ENCODE peak calls at places on chromosomes 11 and 22, in six cellular contexts. P is NB4, X is testis, N is HCT116, Q is vagina, L is heart left ventricle. J is an unnamed sample.

GRCh38 chr11:13669544-13670488 is 1.3 kb downstream of the FAR1 start:
- DNase-seq in P (peak), X (no peak), N (no peak), Q (no peak), L (no peak), J (peak)

GRCh38 chr11:33987975-33988580 is 63.5 kb upstream of the CAPRIN1 start:
- DNase-seq in P (peak), X (peak), N (peak), Q (no peak), L (peak), J (peak)

GRCh38 chr11:126083829-126084607 is 21.4 kb upstream of the CDON start:
- DNase-seq in P (no peak), X (no peak), N (no peak), Q (no peak), L (no peak), J (no peak)

GRCh38 chr22:39545310-39546063 is 12.9 kb upstream of the RPS19BP1 start:
- DNase-seq in P (peak), X (peak), N (no peak), Q (no peak), L (no peak), J (peak)

GRCh38 chr11:62458212-62459002 is 39.6 kb downstream of the SCGB1A1 start:
- DNase-seq in P (no peak), X (no peak), N (no peak), Q (no peak), L (peak), J (peak)

GRCh38 chr11:113989381-113989780 is 14.5 kb downstream of the HTR3A start:
- DNase-seq in P (no peak), X (no peak), N (no peak), Q (no peak), L (no peak), J (no peak)

GRCh38 chr11:85685820-85686459 is at the start of gene CCDC89:
- DNase-seq in P (no peak), X (peak), N (no peak), Q (no peak), L (peak), J (no peak)

GRCh38 chr11:1880746-1881441 is 10.8 kb downstream of the PRR33 start:
- DNase-seq in P (peak), X (no peak), N (no peak), Q (no peak), L (no peak), J (no peak)

GRCh38 chr11:8206251-8207079 is 37.6 kb upstream of the RIC3 start:
- DNase-seq in P (peak), X (peak), N (no peak), Q (no peak), L (peak), J (peak)

GRCh38 chr22:22800716-22801115 is 86.9 kb upstream of the IGLL5 start:
- DNase-seq in P (no peak), X (no peak), N (no peak), Q (no peak), L (no peak), J (no peak)

GRCh38 chr11:103878646-103879045 is 157.8 kb upstream of the DDI1 start:
- DNase-seq in P (peak), X (no peak), N (no peak), Q (no peak), L (no peak), J (no peak)

GRCh38 chr11:13297917-13298356 is 20.3 kb downstream of the BMAL1 start:
- DNase-seq in P (peak), X (no peak), N (no peak), Q (no peak), L (no peak), J (no peak)

GRCh38 chr11:14012836-14013235 is 50.3 kb downstream of the SPON1 start:
- DNase-seq in P (no peak), X (no peak), N (no peak), Q (no peak), L (no peak), J (no peak)

GRCh38 chr11:17477084-17477333 is 364 bp upstream of the ABCC8 start:
- DNase-seq in P (no peak), X (no peak), N (no peak), Q (no peak), L (no peak), J (no peak)

GRCh38 chr11:3046190-3046589 is 11.0 kb downstream of the CARS1 start:
- DNase-seq in P (no peak), X (no peak), N (no peak), Q (no peak), L (no peak), J (no peak)

GRCh38 chr11:88122956-88123355 is 52.3 kb downstream of the RAB38 start:
- DNase-seq in P (no peak), X (no peak), N (no peak), Q (no peak), L (no peak), J (no peak)

GRCh38 chr11:2557381-2557780 is 112.6 kb downstream of the KCNQ1 start:
- DNase-seq in P (no peak), X (no peak), N (no peak), Q (no peak), L (no peak), J (no peak)

GRCh38 chr11:102950622-102951081 is 4.9 kb downstream of the MMP13 start:
- DNase-seq in P (peak), X (no peak), N (no peak), Q (no peak), L (no peak), J (no peak)

GRCh38 chr11:2313051-2313951 is 11.5 kb downstream of the TSPAN32 start:
- DNase-seq in P (peak), X (no peak), N (no peak), Q (no peak), L (peak), J (no peak)

GRCh38 chr11:12461516-12461915 is 84.1 kb downstream of the PARVA start:
- DNase-seq in P (no peak), X (no peak), N (no peak), Q (no peak), L (no peak), J (no peak)

GRCh38 chr11:61779666-61780525 is 12.5 kb downstream of the TMEM258 start:
- DNase-seq in P (no peak), X (no peak), N (no peak), Q (no peak), L (no peak), J (no peak)

GRCh38 chr22:50340157-50340879 is 2.8 kb upstream of the PPP6R2 start:
- DNase-seq in P (peak), X (peak), N (no peak), Q (no peak), L (no peak), J (peak)

GRCh38 chr22:31284241-31284745 is 8.0 kb downstream of the PIK3IP1 start:
- DNase-seq in P (no peak), X (no peak), N (no peak), Q (no peak), L (no peak), J (no peak)

GRCh38 chr11:35043933-35044332 is 95.0 kb upstream of the CD44 start:
- DNase-seq in P (peak), X (peak), N (no peak), Q (no peak), L (peak), J (peak)

GRCh38 chr11:119722281-119722794 is 6.7 kb downstream of the NECTIN1 start:
- DNase-seq in P (peak), X (no peak), N (no peak), Q (no peak), L (no peak), J (no peak)

GRCh38 chr11:19562156-19562555 is 150.5 kb upstream of the NAV2 start:
- DNase-seq in P (no peak), X (no peak), N (no peak), Q (no peak), L (no peak), J (no peak)

GRCh38 chr11:134139873-134140331 is 71.0 kb downstream of the JAM3 start:
- DNase-seq in P (peak), X (peak), N (peak), Q (no peak), L (peak), J (peak)

GRCh38 chr11:125990244-125990643 is 44.4 kb downstream of the VSIG10L2 start:
- DNase-seq in P (no peak), X (peak), N (no peak), Q (no peak), L (peak), J (no peak)

GRCh38 chr11:47355283-47356128 is 3.0 kb upstream of the MYBPC3 start:
- DNase-seq in P (peak), X (peak), N (peak), Q (no peak), L (peak), J (peak)

GRCh38 chr11:66860449-66860831 is 3.6 kb downstream of the LRFN4 start:
- DNase-seq in P (no peak), X (no peak), N (no peak), Q (no peak), L (no peak), J (no peak)

GRCh38 chr11:8808226-8808585 is 102.8 kb upstream of the AKIP1 start:
- DNase-seq in P (no peak), X (no peak), N (no peak), Q (no peak), L (no peak), J (no peak)

GRCh38 chr22:40196628-40197027 is 18.9 kb downstream of the TNRC6B start:
- DNase-seq in P (no peak), X (no peak), N (no peak), Q (no peak), L (no peak), J (peak)

GRCh38 chr11:19670030-19670761 is 42.4 kb upstream of the NAV2 start:
- DNase-seq in P (no peak), X (no peak), N (peak), Q (no peak), L (no peak), J (no peak)

GRCh38 chr11:8296872-8297271 is 33.2 kb upstream of the LMO1 start:
- DNase-seq in P (no peak), X (no peak), N (no peak), Q (no peak), L (no peak), J (no peak)

GRCh38 chr22:48675828-48676145 is 1151.9 kb downstream of the BRD1 start:
- DNase-seq in P (no peak), X (no peak), N (no peak), Q (no peak), L (no peak), J (no peak)

GRCh38 chr22:49152930-49153770 is 674.5 kb downstream of the BRD1 start:
- DNase-seq in P (no peak), X (no peak), N (no peak), Q (no peak), L (no peak), J (no peak)

GRCh38 chr22:43238526-43239006 is 51.6 kb upstream of the TTLL12 start:
- DNase-seq in P (no peak), X (peak), N (no peak), Q (no peak), L (no peak), J (no peak)

GRCh38 chr22:43235445-43236400 is 48.8 kb upstream of the TTLL12 start:
- DNase-seq in P (no peak), X (no peak), N (no peak), Q (no peak), L (no peak), J (no peak)

GRCh38 chr22:43237280-43237679 is 50.3 kb upstream of the TTLL12 start:
- DNase-seq in P (no peak), X (peak), N (no peak), Q (no peak), L (no peak), J (no peak)

GRCh38 chr22:43234299-43234988 is 47.5 kb upstream of the TTLL12 start:
- DNase-seq in P (no peak), X (peak), N (no peak), Q (no peak), L (no peak), J (no peak)

DNA sequence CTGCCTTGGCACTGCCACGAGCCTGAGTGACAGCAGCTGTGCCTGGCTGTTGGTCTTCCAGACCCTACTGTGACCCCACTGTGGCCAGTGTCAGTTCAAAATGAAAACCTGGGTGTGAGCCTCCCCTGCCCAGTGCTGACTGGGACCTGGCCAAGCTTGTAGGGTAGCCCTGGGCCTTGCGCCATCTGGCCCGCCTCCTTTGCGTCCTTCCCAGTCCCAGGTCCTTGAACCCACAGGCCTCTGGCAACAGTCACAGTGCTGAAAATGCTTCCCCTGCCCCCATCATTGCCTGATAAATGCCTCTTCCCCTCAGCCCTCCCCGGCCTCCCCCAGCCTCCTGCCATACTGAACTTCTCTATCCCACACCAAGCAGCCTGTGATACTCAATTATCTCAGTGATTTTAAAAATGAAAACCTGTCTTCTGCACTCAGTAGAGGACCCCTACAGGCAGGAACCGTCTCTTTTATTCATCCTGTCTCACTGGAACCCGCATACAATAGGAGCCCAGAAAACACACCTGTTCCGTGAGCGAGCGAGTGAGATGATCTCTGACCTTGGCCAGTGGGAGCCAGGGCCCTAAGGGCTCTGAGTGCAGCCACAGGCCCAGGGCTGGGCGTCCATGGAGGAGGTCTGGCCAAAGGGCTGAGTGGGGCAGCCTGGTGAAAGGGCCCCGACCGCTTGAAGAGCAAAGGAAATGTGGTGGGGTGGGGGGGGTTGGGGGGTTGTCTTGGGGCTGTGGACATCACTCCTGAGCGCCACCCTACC is 49.6 kb upstream of the TTLL12 start:
- DNase-seq in P (no peak), X (peak), N (no peak), Q (no peak), L (peak), J (no peak)
- TF ChIP-seq POLR2A in P (no peak), X (no peak), N (no peak), Q (no peak), L (no peak), J (no peak)

DNA sequence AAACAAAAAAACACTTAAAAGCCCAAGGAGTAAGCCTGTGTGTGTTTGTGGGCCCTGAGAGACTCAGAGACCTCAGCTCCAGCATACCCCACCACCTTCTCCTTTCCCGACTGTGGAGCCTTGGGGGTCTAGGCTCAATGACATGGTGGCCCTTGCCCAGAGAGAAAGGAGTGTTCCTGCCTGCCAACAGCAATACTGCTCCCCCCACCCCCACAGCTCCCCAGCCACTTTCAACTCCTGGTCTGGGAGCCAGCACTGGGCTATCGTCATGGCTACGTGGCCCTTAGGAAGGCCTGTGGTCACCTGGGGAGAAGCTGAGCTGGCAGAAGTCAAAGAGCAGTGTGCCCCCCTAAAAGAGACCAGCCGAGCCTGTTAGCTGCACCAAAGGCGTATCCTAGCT is 2.6 kb downstream of the PPP1R14B start:
- DNase-seq in P (no peak), X (no peak), N (no peak), Q (no peak), L (no peak), J (no peak)
- TF ChIP-seq POLR2A in P (no peak), X (no peak), N (no peak), Q (no peak), L (no peak), J (no peak)

DNA sequence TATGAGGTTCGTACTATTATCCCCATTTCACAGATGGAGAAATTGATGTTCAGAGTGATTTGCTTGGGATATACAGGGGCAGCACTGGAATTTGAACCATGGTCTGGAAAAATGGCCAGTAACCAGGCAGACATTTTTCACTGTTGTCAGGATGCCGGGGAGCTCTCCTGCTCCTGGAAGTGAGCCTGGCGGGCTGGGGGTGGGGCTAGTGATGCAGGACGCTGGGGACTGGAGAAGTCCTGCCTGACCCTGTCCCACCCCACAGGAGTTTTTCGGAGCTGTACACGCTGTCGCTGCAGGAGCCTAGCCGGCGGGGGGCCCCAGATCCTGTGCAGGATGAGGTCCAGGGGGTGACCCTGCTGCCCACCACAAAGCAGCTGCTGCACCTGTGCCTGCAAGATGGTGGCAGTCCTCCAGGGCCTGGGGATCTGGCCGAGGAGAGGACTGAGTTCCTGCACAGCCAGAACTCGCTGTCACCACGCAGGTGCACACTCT is 11.1 kb downstream of the SIPA1 start:
- DNase-seq in P (no peak), X (no peak), N (no peak), Q (no peak), L (peak), J (no peak)
- TF ChIP-seq POLR2A in P (no peak), X (no peak), N (no peak), Q (no peak), L (no peak), J (no peak)

GRCh38 chr11:83162377-83162776 is 5.4 kb downstream of the PCF11 start:
- DNase-seq in P (no peak), X (no peak), N (no peak), Q (no peak), L (no peak), J (peak)

GRCh38 chr11:83158474-83158786 is 1.5 kb downstream of the PCF11 start:
- DNase-seq in P (no peak), X (no peak), N (no peak), Q (no peak), L (no peak), J (peak)

GRCh38 chr11:83158965-83159900 is 2.3 kb downstream of the PCF11 start:
- DNase-seq in P (no peak), X (no peak), N (no peak), Q (no peak), L (no peak), J (peak)

GRCh38 chr11:83159901-83160865 is 3.3 kb downstream of the PCF11 start:
- DNase-seq in P (peak), X (no peak), N (no peak), Q (no peak), L (no peak), J (peak)

DNA sequence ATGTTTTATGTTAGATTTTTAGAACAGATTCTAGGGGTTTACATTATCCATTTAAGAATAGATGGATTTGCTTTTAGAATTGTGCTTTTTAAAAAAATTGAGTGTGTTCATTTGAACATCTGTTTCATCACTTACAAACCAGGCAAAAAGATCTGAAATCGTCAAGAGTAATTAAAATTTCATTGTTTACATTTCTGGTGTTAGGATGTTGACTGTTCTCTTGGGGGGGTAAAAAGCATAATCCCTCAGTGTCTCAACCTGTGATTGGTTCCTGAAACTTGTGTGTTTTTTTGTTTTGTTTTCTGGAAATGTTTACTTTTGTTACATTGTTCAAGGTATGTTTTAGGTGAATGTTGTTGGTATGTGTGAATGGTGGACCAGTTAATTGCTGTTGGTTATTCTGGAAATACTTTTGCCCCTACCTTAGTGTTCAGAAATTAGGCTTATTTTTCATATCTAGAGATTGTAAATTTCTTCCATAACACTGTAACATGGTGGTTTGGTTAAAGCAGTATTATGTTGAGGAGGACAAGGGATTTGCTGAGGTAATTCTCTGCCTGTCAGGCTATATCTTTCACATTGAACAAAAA is 4.8 kb downstream of the PCF11 start:
- DNase-seq in P (no peak), X (no peak), N (no peak), Q (no peak), L (no peak), J (no peak)
- TF ChIP-seq POLR2A in P (no peak), X (no peak), N (no peak), Q (no peak), L (no peak), J (no peak)

GRCh38 chr22:41524283-41524682 is 20.0 kb downstream of the POLR3H start:
- DNase-seq in P (no peak), X (peak), N (no peak), Q (no peak), L (peak), J (no peak)
- TF ChIP-seq POLR2A in P (no peak), X (no peak), N (no peak), Q (no peak), L (no peak), J (no peak)

J was measured in erythroblast.